ENCODE peak calls at places on chromosomes 1 and 21, in eight cellular contexts. I, V, G, R, K, Y, J and O are unnamed samples. For H3K4me1, the result is how much of the 10 kb centered on the place peaks cover.

GRCh38 chr1:219533280-219533679 is 79.6 kb downstream of the ZC3H11B start:
- DNase-seq in I (no peak), V (peak), G (no peak), R (no peak), K (no peak), Y (no peak), J (no peak), O (no peak)

GRCh38 chr1:13701274-13701650 is 1.3 kb downstream of the PRDM2 start:
- DNase-seq in I (no peak), V (no peak), G (no peak), R (no peak), K (no peak), Y (no peak), J (no peak), O (no peak)

GRCh38 chr1:116393015-116393414 is 20.0 kb downstream of the ATP1A1 start:
- DNase-seq in I (no peak), V (no peak), G (no peak), R (no peak), K (no peak), Y (no peak), J (no peak), O (no peak)

GRCh38 chr1:56510642-56511021 is 68.7 kb downstream of the PLPP3 start:
- DNase-seq in I (no peak), V (no peak), G (no peak), R (no peak), K (no peak), Y (no peak), J (no peak), O (no peak)

GRCh38 chr1:231694465-231695077 is 68.0 kb downstream of the DISC1 start:
- DNase-seq in I (no peak), V (no peak), G (peak), R (no peak), K (no peak), Y (no peak), J (no peak), O (no peak)

GRCh38 chr1:229223498-229223897 is 47.4 kb upstream of the RAB4A start:
- DNase-seq in I (no peak), V (no peak), G (peak), R (no peak), K (no peak), Y (no peak), J (no peak), O (peak)

GRCh38 chr21:45499201-45499750 is 43.0 kb downstream of the SLC19A1 start:
- DNase-seq in I (no peak), V (no peak), G (no peak), R (no peak), K (no peak), Y (no peak), J (peak), O (peak)

GRCh38 chr1:44245066-44245465 is 31.8 kb downstream of the DMAP1 start:
- DNase-seq in I (no peak), V (no peak), G (no peak), R (no peak), K (no peak), Y (no peak), J (no peak), O (no peak)

GRCh38 chr1:6560267-6560666 is 5.2 kb downstream of the TAS1R1 start:
- DNase-seq in I (no peak), V (no peak), G (no peak), R (no peak), K (no peak), Y (no peak), J (peak), O (no peak)

GRCh38 chr1:109802136-109802900 is 38.6 kb upstream of the EPS8L3 start:
- DNase-seq in I (peak), V (no peak), G (no peak), R (no peak), K (no peak), Y (no peak), J (no peak), O (no peak)

GRCh38 chr1:193539731-193540459 is 353.5 kb upstream of the B3GALT2 start:
- DNase-seq in I (no peak), V (no peak), G (no peak), R (no peak), K (no peak), Y (no peak), J (no peak), O (no peak)

GRCh38 chr1:182430263-182431068 is 19.5 kb upstream of the RGSL1 start:
- DNase-seq in I (no peak), V (no peak), G (no peak), R (no peak), K (no peak), Y (no peak), J (no peak), O (no peak)

GRCh38 chr21:35932232-35932911 is 128.0 kb downstream of the SETD4 start:
- DNase-seq in I (peak), V (peak), G (no peak), R (peak), K (no peak), Y (no peak), J (peak), O (no peak)

GRCh38 chr1:91883470-91883869 is 2.5 kb downstream of the TGFBR3 start:
- DNase-seq in I (no peak), V (peak), G (peak), R (no peak), K (peak), Y (no peak), J (no peak), O (no peak)

GRCh38 chr1:35726814-35727433 is 8.2 kb upstream of the C1orf216 start:
- DNase-seq in I (peak), V (peak), G (peak), R (no peak), K (peak), Y (no peak), J (no peak), O (peak)

GRCh38 chr1:41387667-41388091 is 26.4 kb downstream of the FOXO6 start:
- DNase-seq in I (peak), V (no peak), G (peak), R (no peak), K (no peak), Y (no peak), J (peak), O (peak)

GRCh38 chr1:53327183-53327941 is 508 bp downstream of the LRP8 start:
- DNase-seq in I (no peak), V (peak), G (peak), R (peak), K (peak), Y (no peak), J (peak), O (peak)

GRCh38 chr21:27326293-27326692 is 359.4 kb upstream of the ADAMTS5 start:
- DNase-seq in I (no peak), V (no peak), G (no peak), R (no peak), K (no peak), Y (no peak), J (no peak), O (no peak)

GRCh38 chr1:201298381-201299367 is 15.4 kb downstream of the PKP1 start:
- DNase-seq in I (no peak), V (no peak), G (no peak), R (no peak), K (no peak), Y (no peak), J (peak), O (no peak)

GRCh38 chr1:200775850-200776249 is 37.2 kb downstream of the CAMSAP2 start:
- DNase-seq in I (no peak), V (no peak), G (no peak), R (no peak), K (no peak), Y (no peak), J (no peak), O (no peak)

GRCh38 chr21:42198949-42199348 is 20.0 kb upstream of the ABCG1 start:
- DNase-seq in I (no peak), V (peak), G (no peak), R (no peak), K (no peak), Y (no peak), J (no peak), O (no peak)

GRCh38 chr1:96713649-96714048 is 7.9 kb upstream of the PTBP2 start:
- DNase-seq in I (no peak), V (no peak), G (no peak), R (no peak), K (no peak), Y (no peak), J (no peak), O (no peak)

GRCh38 chr1:168512864-168513595 is 30.8 kb downstream of the XCL2 start:
- DNase-seq in I (no peak), V (no peak), G (no peak), R (no peak), K (no peak), Y (no peak), J (no peak), O (no peak)

GRCh38 chr1:116559304-116559761 is 11.5 kb downstream of the CD58 start:
- DNase-seq in I (no peak), V (no peak), G (no peak), R (no peak), K (no peak), Y (no peak), J (no peak), O (no peak)

GRCh38 chr1:75673399-75673798 is 51.1 kb upstream of the ACADM start:
- DNase-seq in I (no peak), V (no peak), G (no peak), R (no peak), K (no peak), Y (no peak), J (no peak), O (no peak)

GRCh38 chr21:36705679-36706481 is 7.0 kb downstream of the SIM2 start:
- DNase-seq in I (no peak), V (no peak), G (peak), R (no peak), K (peak), Y (no peak), J (no peak), O (no peak)

GRCh38 chr1:38502772-38503171 is 356.8 kb downstream of the RRAGC start:
- DNase-seq in I (no peak), V (no peak), G (no peak), R (no peak), K (no peak), Y (no peak), J (no peak), O (peak)

GRCh38 chr1:23964790-23965740 is 5.4 kb downstream of the PNRC2 start:
- DNase-seq in I (no peak), V (no peak), G (no peak), R (no peak), K (no peak), Y (no peak), J (no peak), O (no peak)

GRCh38 chr1:243343970-243344749 is 88.3 kb downstream of the SDCCAG8 start:
- DNase-seq in I (no peak), V (peak), G (peak), R (peak), K (peak), Y (no peak), J (no peak), O (no peak)

GRCh38 chr1:183404456-183404855 is 13.7 kb downstream of the NMNAT2 start:
- DNase-seq in I (no peak), V (no peak), G (no peak), R (no peak), K (no peak), Y (no peak), J (no peak), O (no peak)

GRCh38 chr21:41460578-41461527 is 34.8 kb downstream of the MX1 start:
- DNase-seq in I (peak), V (peak), G (peak), R (peak), K (peak), Y (peak), J (peak), O (no peak)

GRCh38 chr1:15975358-15975804 is 520 bp downstream of the ZBTB17 start:
- DNase-seq in I (no peak), V (peak), G (peak), R (no peak), K (peak), Y (peak), J (peak), O (peak)

GRCh38 chr1:18109756-18110597 is 2.4 kb downstream of the IGSF21 start:
- DNase-seq in I (peak), V (peak), G (peak), R (no peak), K (peak), Y (no peak), J (peak), O (no peak)

GRCh38 chr1:118785246-118785645 is 202.9 kb downstream of the TBX15 start:
- DNase-seq in I (no peak), V (peak), G (no peak), R (no peak), K (no peak), Y (no peak), J (no peak), O (no peak)

GRCh38 chr1:200038987-200039848 is 11.7 kb downstream of the NR5A2 start:
- DNase-seq in I (no peak), V (no peak), G (peak), R (no peak), K (no peak), Y (no peak), J (peak), O (no peak)

GRCh38 chr1:223631367-223631977 is 34.0 kb downstream of the CAPN8 start:
- DNase-seq in I (no peak), V (no peak), G (no peak), R (no peak), K (no peak), Y (no peak), J (no peak), O (no peak)

DNA sequence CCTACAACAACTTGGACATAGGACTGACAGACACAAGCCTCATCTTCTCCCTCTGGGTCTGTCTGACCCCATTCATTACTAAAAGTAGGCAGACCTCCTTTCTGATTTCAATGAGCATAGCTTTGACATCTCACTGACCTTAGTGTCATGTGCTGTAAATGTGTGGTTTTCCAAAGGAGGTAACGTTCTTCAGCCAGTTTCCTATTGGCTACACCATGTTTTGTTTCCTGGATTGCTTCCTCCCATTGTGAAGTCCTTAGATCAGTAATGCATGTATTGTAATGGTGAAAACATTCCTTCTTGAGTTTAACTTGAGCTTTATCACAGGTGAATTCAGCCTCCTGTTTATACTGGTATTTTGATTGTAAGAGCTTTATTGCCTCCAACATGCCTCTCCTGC is 20.6 kb downstream of the STXBP3 start:
- DNase-seq in I (no peak), V (no peak), G (no peak), R (no peak), K (no peak), Y (no peak), J (no peak), O (no peak)
- H3K4me1 ChIP-seq in I (under half), V (under half), G (under half), R (under half), K (under half), Y (under half), J (under half), O (under half)

DNA sequence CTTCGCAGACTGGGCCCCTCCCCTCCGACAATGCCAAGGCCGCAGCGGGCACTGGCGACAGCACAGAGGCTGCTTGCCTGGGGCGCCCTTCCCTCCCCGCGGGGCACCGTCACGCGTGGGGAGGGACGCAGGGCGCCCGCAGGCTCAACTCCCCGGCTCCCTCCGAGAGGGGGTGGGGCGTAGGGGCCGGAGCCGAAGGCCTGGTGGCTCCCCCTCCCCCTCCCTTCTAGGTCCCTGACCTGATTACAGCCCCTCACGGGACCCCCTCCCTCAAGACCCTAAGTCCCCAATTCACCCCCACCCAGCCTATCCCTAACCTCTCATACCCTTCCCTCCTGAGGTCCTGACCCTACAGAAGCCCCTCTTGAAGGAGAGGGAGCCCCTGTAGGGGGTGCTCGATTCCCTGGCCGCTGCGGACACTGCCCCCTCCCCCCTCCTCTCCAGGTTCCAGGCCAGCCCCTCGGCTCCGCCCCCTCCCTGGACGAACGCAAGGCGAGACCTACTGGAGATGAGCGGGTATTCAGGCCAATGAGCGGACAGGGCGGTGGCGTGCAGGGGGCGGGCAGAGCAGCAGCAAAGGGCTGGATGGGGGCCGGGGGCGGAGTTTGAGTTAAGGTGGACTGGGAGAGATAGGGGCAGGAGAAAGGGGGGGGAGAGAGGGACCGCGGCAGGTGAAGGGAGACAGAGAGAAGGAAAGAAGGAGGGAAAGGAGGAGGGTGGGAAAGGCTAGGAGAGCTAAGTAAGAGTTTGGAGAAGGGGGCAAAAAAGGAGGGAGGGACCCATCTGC is 721 bp upstream of the ZBTB7B start:
- DNase-seq in I (peak), V (peak), G (peak), R (peak), K (peak), Y (peak), J (peak), O (peak)
- TF ChIP-seq CTCF in I (peak), V (peak), G (peak), R (peak), K (peak), Y (peak), J (peak), O (peak)

DNA sequence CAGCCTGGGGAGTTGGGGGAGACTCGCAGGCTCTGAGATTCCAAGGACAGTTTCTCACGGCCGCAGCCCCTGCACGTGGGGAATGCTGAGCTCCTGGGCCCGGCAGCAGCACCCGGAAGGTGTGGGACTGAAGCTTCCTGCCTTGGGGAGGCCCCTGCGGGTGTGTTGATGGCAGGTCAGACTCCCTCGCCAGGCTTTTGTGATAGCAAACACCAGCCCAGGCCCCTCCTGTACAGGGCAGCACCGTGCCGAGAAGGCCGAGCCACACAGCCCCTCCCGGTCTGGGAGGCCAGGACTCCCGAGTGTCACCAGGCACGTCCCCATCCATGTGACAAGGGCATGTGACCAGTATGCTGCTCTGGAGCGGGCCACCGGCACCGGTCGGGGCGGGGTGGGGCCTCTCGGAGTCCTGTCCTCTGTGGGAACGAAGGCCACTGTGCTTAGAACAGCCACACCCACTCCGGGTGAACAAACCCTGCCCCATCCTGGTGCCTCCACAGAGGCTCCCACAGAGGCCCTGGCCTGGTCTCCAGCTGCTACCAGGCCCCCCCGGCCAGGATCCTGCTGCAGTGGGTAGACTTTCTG is 31.1 kb upstream of the ARHGEF16 start:
- DNase-seq in I (no peak), V (no peak), G (no peak), R (no peak), K (peak), Y (peak), J (peak), O (no peak)
- H3K4me1 ChIP-seq in I (under half), V (under half), G (under half), R (under half), K (under half), Y (half or more), J (under half), O (under half)

DNA sequence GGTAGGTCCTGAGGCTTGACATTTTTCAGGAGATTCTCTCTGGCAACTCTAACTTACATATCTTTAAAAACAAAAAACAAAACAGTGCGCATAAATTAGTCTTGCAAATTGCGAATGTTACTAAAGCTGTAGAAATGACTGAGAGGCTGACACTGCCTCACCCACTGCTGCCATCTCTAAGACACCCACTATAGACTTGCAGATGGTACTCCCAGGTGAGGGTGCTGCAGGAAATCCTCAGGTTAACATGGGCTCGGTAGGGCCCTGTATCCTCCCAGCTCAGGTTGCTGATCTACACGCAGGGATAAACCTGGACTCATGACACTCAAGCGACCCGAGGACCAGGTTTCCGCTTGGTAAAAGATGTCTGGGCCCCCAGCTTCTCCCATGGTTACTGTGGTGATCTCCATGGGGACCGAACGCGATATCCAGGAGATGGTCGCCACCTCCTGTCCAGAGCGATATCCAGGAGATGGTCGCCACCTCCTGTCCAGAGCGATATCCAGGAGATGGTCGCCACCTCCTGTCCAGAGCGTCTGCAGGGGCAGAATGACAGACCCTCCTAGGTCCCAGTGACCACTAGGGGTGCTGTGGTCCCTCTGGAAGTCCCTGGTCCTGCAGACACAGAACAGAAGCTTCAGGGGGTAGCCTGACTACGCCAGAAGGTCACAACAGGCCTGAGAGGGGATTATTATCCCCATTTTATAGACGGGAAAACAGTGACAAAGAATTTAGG is 16.1 kb upstream of the LY9 start:
- DNase-seq in I (no peak), V (peak), G (peak), R (no peak), K (peak), Y (no peak), J (no peak), O (peak)
- TF ChIP-seq CTCF in I (no peak), V (peak), G (peak), R (peak), K (peak), Y (no peak), J (no peak), O (peak)

DNA sequence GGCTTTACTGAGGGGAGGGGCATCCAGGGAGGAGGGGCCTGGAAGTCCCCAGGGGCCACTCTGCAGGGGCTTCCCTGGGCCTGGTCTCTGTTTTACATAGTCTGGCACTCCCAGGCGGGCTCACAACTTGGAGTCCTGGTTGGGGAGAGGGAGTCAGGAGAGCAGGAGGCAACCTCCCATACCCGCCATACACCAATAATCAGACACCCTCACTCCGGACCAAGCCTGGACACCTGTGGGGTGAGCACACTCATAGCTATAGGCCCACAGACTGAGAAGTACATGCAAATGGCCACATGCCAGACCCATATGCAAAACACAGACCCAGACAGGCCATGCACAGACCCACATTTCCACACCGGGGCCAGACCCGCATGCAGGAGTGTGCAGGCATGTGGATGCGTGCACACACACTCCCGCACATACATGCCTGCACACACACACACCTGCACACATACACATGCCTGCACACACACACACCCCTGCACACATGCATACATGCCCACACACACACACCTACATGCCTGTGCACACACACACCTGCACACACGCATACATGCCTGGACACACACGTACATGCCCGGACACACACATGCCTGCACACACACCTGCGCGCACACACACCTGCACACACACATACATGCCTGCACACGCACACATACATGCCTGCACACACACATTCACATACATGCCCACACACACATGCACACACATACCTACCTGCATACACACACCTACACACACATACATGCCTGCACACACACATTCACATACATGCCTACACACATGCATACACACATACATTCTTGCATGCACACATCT is 89.5 kb upstream of the RUNX3 start:
- DNase-seq in I (no peak), V (peak), G (no peak), R (no peak), K (no peak), Y (no peak), J (peak), O (no peak)
- H3K4me1 ChIP-seq in I (under half), V (under half), G (under half), R (under half), K (under half), Y (under half), J (under half), O (under half)